ENCODE peak calls at places on chromosomes 13 and 19, in four cellular contexts. S is DND-41; J is CD4-positive, alpha-beta memory T cell; X is RWPE1. V is an unnamed sample.

GRCh38 chr13:23960566-23961156 is 63.4 kb upstream of the C1QTNF9B start:
- DNase-seq in S (peak; percentile 17), J (peak; percentile 17), X (peak; percentile 25), V (no peak)

GRCh38 chr19:32351807-32352630 is 6.6 kb downstream of the ZNF507 start:
- DNase-seq in S (no peak), J (no peak), X (no peak), V (no peak)

GRCh38 chr13:94192576-94192975 is 286.9 kb downstream of the DCT start:
- DNase-seq in S (peak; percentile 8), J (no peak), X (no peak), V (no peak)

GRCh38 chr19:31380854-31381253 is 31.6 kb upstream of the TSHZ3 start:
- DNase-seq in S (no peak), J (no peak), X (no peak), V (no peak)

GRCh38 chr13:40083841-40084240 is 428.4 kb downstream of the COG6 start:
- DNase-seq in S (no peak), J (no peak), X (no peak), V (no peak)

GRCh38 chr19:5993516-5994406 is 15.8 kb upstream of the RANBP3 start:
- DNase-seq in S (no peak), J (no peak), X (no peak), V (no peak)

GRCh38 chr19:8641908-8642547 is 11.6 kb downstream of the NFILZ start:
- DNase-seq in S (peak; percentile 49), J (peak; percentile 46), X (peak; percentile 27), V (no peak)

GRCh38 chr13:45258339-45258685 is 57.5 kb upstream of the KCTD4 start:
- DNase-seq in S (no peak), J (no peak), X (no peak), V (peak; percentile 83)

GRCh38 chr13:96822900-96823299 is 171.4 kb downstream of the OXGR1 start:
- DNase-seq in S (no peak), J (no peak), X (no peak), V (no peak)

GRCh38 chr13:50415428-50415827 is 400.2 kb downstream of the KCNRG start:
- DNase-seq in S (no peak), J (no peak), X (no peak), V (no peak)

GRCh38 chr13:107573184-107573583 is 642.2 kb downstream of the LIG4 start:
- DNase-seq in S (no peak), J (no peak), X (no peak), V (no peak)

GRCh38 chr19:46602392-46603194 is 1.5 kb downstream of the CALM3 start:
- DNase-seq in S (peak; percentile 37), J (no peak), X (no peak), V (no peak)

GRCh38 chr13:79365981-79366380 is 40.1 kb downstream of the RBM26 start:
- DNase-seq in S (no peak), J (no peak), X (no peak), V (no peak)

GRCh38 chr19:38691938-38692457 is 44.5 kb downstream of the ACTN4 start:
- DNase-seq in S (no peak), J (no peak), X (peak; percentile 62), V (peak; percentile 55)

GRCh38 chr13:75901509-75901908 is 265.4 kb downstream of the LMO7 start:
- DNase-seq in S (no peak), J (no peak), X (no peak), V (no peak)

GRCh38 chr19:50702870-50703829 is 16.5 kb downstream of the SHANK1 start:
- DNase-seq in S (no peak), J (no peak), X (no peak), V (no peak)

GRCh38 chr19:55482128-55482961 is 2.6 kb upstream of the NAT14 start:
- DNase-seq in S (no peak), J (no peak), X (no peak), V (no peak)

GRCh38 chr13:78136966-78137365 is 218.3 kb upstream of the EDNRB start:
- DNase-seq in S (no peak), J (no peak), X (no peak), V (no peak)

GRCh38 chr19:11324079-11324661 is 15.3 kb downstream of the RAB3D start:
- DNase-seq in S (peak; percentile 91), J (no peak), X (peak; percentile 94), V (peak; percentile 87)

GRCh38 chr13:85535306-85535705 is 263.9 kb downstream of the SLITRK6 start:
- DNase-seq in S (no peak), J (no peak), X (no peak), V (no peak)

GRCh38 chr19:47582320-47582909 is 9.5 kb upstream of the ZNF541 start:
- DNase-seq in S (no peak), J (no peak), X (no peak), V (no peak)

GRCh38 chr13:32261567-32261966 is 53.6 kb downstream of the ZAR1L start:
- DNase-seq in S (no peak), J (no peak), X (peak; percentile 13), V (peak; percentile 72)

GRCh38 chr19:1248454-1249297 is at the start of gene MIDN:
- DNase-seq in S (no peak), J (peak; percentile 91), X (peak; percentile 65), V (peak; percentile 84)

GRCh38 chr19:33420821-33421220 is 47.3 kb downstream of the CEBPG start:
- DNase-seq in S (no peak), J (no peak), X (no peak), V (no peak)

GRCh38 chr19:18290250-18291018 is 9.0 kb upstream of the JUND start:
- DNase-seq in S (peak; percentile 97), J (peak; percentile 84), X (no peak), V (no peak)

GRCh38 chr19:39397360-39398296 is 6.5 kb downstream of the MED29 start:
- DNase-seq in S (peak; percentile 93), J (peak; percentile 91), X (peak; percentile 76), V (peak; percentile 90)

GRCh38 chr13:87314822-87315221 is 356.3 kb upstream of the SLITRK5 start:
- DNase-seq in S (no peak), J (no peak), X (no peak), V (no peak)

GRCh38 chr13:73825143-73825542 is 309.1 kb downstream of the KLF12 start:
- DNase-seq in S (peak; percentile 79), J (no peak), X (no peak), V (no peak)

GRCh38 chr13:80360298-80360827 is 19.4 kb upstream of the SPRY2 start:
- DNase-seq in S (no peak), J (no peak), X (no peak), V (no peak)

GRCh38 chr13:80458546-80458945 is 117.6 kb upstream of the SPRY2 start:
- DNase-seq in S (no peak), J (no peak), X (no peak), V (no peak)

GRCh38 chr13:45728759-45729158 is 26.6 kb downstream of the CBY2 start:
- DNase-seq in S (peak; percentile 35), J (no peak), X (peak; percentile 23), V (no peak)

GRCh38 chr19:48900477-48901452 is 653 bp downstream of the NUCB1 start:
- DNase-seq in S (peak; percentile 45), J (peak; percentile 38), X (peak; percentile 50), V (no peak)

GRCh38 chr13:21365574-21365973 is 93.5 kb downstream of the ZDHHC20 start:
- DNase-seq in S (no peak), J (peak; percentile 4), X (no peak), V (no peak)

GRCh38 chr13:25286308-25286968 is 850 bp downstream of the MTMR6 start:
- DNase-seq in S (peak; percentile 58), J (peak; percentile 56), X (peak; percentile 17), V (no peak)

GRCh38 chr19:45172173-45172572 is 5.9 kb downstream of the TRAPPC6A start:
- DNase-seq in S (no peak), J (no peak), X (no peak), V (no peak)
- H3K27ac ChIP-seq in S (no peak overlapping the region), J (peak overlapping the region; percentile 61), X (peak overlapping the region; percentile 32), V (no peak overlapping the region)

DNA sequence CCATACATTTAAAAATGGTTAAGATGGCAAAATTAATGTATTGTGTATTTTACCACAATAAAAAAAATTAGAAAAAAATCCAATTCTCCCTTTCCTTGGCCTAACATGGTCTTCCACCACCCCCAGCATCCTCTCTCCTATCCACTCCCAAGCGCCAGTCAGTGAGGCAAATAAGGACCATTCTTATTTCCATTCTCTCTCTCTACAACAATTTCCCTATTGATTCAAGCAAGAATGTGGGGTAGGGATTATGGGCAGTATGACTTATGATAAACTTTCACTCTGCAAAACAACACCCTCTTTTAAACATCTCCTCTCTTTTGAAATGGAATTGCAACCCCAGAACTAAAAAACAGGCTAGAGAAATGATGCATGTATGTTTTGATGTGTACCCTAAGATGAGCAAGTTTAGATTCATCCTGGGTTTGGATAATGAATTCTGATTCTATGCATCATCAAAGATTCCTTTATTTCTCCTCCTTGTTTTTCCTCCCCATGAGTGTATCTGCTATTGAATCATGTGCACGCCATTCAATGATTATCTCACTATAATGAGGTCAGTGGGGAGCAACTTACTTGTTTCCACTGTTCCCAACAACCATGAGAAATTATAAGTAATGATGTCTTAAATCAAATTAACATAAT is 3.5 kb downstream of the STARD13 start:
- DNase-seq in S (no peak), J (no peak), X (peak; percentile 67), V (no peak)
- H3K27ac ChIP-seq in S (no peak overlapping the region), J (no peak overlapping the region), X (no peak overlapping the region), V (no peak overlapping the region)

GRCh38 chr13:28746289-28746612 is 27.5 kb upstream of the SLC46A3 start:
- DNase-seq in S (no peak), J (no peak), X (no peak), V (no peak)

GRCh38 chr13:28743045-28743444 is 24.3 kb upstream of the SLC46A3 start:
- DNase-seq in S (no peak), J (no peak), X (no peak), V (no peak)

GRCh38 chr13:28744656-28745055 is 25.9 kb upstream of the SLC46A3 start:
- DNase-seq in S (no peak), J (no peak), X (no peak), V (no peak)

GRCh38 chr13:28743499-28744083 is 24.8 kb upstream of the SLC46A3 start:
- DNase-seq in S (no peak), J (no peak), X (no peak), V (no peak)

DNA sequence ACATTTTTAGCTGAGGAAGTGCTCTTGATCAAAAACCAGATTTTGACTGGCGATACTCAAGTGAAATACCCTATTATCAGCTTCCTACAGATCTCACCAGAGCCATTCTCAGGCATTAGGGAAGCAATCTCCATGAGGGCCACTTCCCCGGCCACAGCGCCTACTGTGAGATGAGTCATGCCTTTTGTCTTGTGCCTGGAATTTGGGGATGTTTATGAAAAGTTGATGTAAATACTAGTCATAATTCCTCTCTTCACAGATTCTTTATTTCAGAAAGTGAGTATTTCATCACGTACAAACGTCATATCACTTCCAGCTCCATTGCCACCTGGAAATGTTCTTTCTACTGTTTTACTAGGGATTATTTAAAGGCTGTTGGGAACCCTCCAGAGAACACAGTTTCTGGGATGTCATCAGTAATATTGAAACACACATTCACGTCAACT is 25.3 kb upstream of the SLC46A3 start:
- DNase-seq in S (no peak), J (no peak), X (no peak), V (no peak)
- H3K27ac ChIP-seq in S (no peak overlapping the region), J (no peak overlapping the region), X (no peak overlapping the region), V (no peak overlapping the region)

GRCh38 chr19:10107254-10107653 is 1.1 kb downstream of the PPAN start:
- DNase-seq in S (no peak), J (no peak), X (no peak), V (no peak)
- H3K27ac ChIP-seq in S (peak overlapping the region; percentile 85), J (peak overlapping the region; percentile 89), X (peak overlapping the region; percentile 66), V (no peak overlapping the region)